ENCODE peak calls at places on chromosome 21, in four cellular contexts. Y is K562, J is GM12878, Z is HepG2. I is an unnamed sample.

GRCh38 chr21:23601549-23601948 is 2005.7 kb downstream of the MRPL39 start:
- DNase-seq in Y (no peak), J (no peak), Z (no peak), I (no peak)

GRCh38 chr21:42651515-42652401 is 1.7 kb upstream of the PDE9A start:
- DNase-seq in Y (no peak), J (no peak), Z (no peak), I (no peak)

GRCh38 chr21:41121785-41122415 is 46.1 kb upstream of the BACE2 start:
- DNase-seq in Y (peak; percentile 65), J (peak; percentile 1), Z (peak; percentile 70), I (peak; percentile 91)

GRCh38 chr21:30209571-30209970 is 6.3 kb downstream of the CLDN8 start:
- DNase-seq in Y (no peak), J (no peak), Z (no peak), I (no peak)

GRCh38 chr21:36004441-36004840 is 55.9 kb downstream of the SETD4 start:
- DNase-seq in Y (peak; percentile 48), J (peak; percentile 7), Z (no peak), I (no peak)

GRCh38 chr21:39564200-39564599 is 48.5 kb upstream of the B3GALT5 start:
- DNase-seq in Y (no peak), J (no peak), Z (no peak), I (no peak)

GRCh38 chr21:42460391-42461184 is 35.4 kb downstream of the RSPH1 start:
- DNase-seq in Y (no peak), J (peak; percentile 83), Z (no peak), I (no peak)

GRCh38 chr21:31334648-31335121 is 9.4 kb downstream of the TIAM1 start:
- DNase-seq in Y (no peak), J (no peak), Z (no peak), I (peak; percentile 43)

GRCh38 chr21:27369962-27370578 is 403.2 kb upstream of the ADAMTS5 start:
- DNase-seq in Y (no peak), J (no peak), Z (no peak), I (no peak)

GRCh38 chr21:39840373-39841097 is 26.7 kb upstream of the PCP4 start:
- DNase-seq in Y (no peak), J (no peak), Z (no peak), I (peak; percentile 40)

GRCh38 chr21:42619841-42620240 is 33.6 kb upstream of the PDE9A start:
- DNase-seq in Y (no peak), J (no peak), Z (no peak), I (no peak)

GRCh38 chr21:16891821-16892220 is 621.0 kb upstream of the CXADR start:
- DNase-seq in Y (no peak), J (no peak), Z (no peak), I (peak; percentile 83)

GRCh38 chr21:36806103-36806502 is 107.2 kb downstream of the SIM2 start:
- DNase-seq in Y (no peak), J (no peak), Z (no peak), I (no peak)

GRCh38 chr21:41686664-41687063 is 80.2 kb downstream of the RIPK4 start:
- DNase-seq in Y (no peak), J (no peak), Z (peak; percentile 72), I (no peak)

GRCh38 chr21:21439761-21440160 is 441.6 kb downstream of the NCAM2 start:
- DNase-seq in Y (no peak), J (no peak), Z (no peak), I (no peak)

GRCh38 chr21:17492415-17493168 is 20.3 kb upstream of the CXADR start:
- DNase-seq in Y (no peak), J (no peak), Z (peak; percentile 21), I (no peak)

GRCh38 chr21:42199488-42200463 is 19.2 kb upstream of the ABCG1 start:
- DNase-seq in Y (no peak), J (peak; percentile 8), Z (peak; percentile 10), I (no peak)

GRCh38 chr21:26964379-26964778 is 2.5 kb downstream of the ADAMTS5 start:
- DNase-seq in Y (no peak), J (no peak), Z (no peak), I (peak; percentile 14)

GRCh38 chr21:43268086-43268803 is 99.4 kb downstream of the CRYAA start:
- DNase-seq in Y (no peak), J (no peak), Z (peak; percentile 39), I (no peak)

GRCh38 chr21:22710725-22711124 is 1712.5 kb downstream of the NCAM2 start:
- DNase-seq in Y (no peak), J (no peak), Z (no peak), I (no peak)

GRCh38 chr21:23111070-23111605 is 2112.9 kb downstream of the NCAM2 start:
- DNase-seq in Y (no peak), J (no peak), Z (no peak), I (no peak)

GRCh38 chr21:36260030-36260787 is 59.8 kb upstream of the MORC3 start:
- DNase-seq in Y (peak; percentile 63), J (peak; percentile 53), Z (peak; percentile 55), I (peak; percentile 39)

GRCh38 chr21:28794341-28794970 is 198.2 kb downstream of the LTN1 start:
- DNase-seq in Y (no peak), J (no peak), Z (no peak), I (peak; percentile 49)

DNA sequence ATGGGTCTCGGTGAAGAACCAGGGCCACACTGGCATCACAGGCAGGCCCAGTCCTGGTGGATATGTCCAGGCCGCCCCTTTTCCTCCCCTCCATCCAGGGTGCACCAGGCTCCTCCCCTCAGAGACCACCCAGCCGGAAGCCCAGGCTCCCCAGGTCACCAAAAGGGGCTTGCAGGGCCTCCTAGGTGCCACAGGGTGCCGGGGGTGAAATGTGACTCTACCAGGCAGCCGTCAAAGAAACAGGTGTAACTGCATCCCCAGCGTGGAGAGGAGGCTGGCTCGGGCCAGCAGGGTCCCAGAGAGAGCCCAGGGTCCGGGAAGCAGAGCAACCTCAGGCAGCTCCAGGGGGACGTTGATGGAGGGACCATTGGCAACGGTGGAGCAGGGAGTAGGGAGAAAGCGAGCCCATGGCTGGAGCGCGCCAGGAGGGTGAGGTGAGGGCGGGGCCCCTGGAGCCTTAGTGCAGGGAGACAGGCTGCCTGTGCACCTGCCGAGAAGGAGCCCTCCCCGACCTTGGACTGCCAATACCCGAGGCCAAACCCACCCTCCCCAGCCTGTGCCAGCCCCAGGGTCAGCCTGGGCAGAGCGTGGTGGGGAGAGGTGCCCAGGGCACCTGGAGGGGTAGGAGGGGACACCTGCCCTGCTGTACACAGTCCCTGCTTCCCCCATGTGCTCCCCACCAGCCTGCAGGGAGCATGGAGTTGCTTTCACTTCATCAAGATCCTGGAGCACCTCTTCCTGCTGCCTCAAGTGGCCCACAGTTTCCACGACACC is 48.3 kb upstream of the POFUT2 start:
- DNase-seq in Y (no peak), J (no peak), Z (no peak), I (no peak)
- TF ChIP-seq JUND in Y (no peak), J (no peak), Z (no peak), I (no peak)

GRCh38 chr21:34517491-34518245 is 5.7 kb upstream of the KCNE1 start:
- DNase-seq in Y (no peak), J (no peak), Z (peak; percentile 44), I (no peak)
- TF ChIP-seq JUND in Y (no peak), J (no peak), Z (no peak), I (no peak)

DNA sequence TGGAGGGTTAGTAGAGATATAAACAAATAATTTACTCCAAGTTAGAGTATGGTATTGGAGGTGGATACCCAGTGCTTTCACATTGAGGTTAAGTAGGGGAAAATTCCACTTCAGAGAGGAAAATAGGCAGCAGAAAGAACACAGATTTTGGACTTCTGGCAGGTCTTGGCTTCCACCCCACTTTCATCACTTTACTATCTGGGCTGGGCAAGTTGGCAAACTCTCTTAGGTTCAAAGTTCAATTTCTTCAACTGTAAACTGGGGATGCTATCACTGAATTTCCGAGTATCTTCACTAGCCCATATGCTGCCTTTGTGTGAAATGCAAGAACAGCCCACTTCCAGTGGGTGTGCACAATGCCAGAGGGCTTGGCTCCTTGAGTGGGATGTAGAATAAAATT is 214.9 kb downstream of the GABPA start:
- DNase-seq in Y (no peak), J (no peak), Z (no peak), I (no peak)
- TF ChIP-seq JUND in Y (no peak), J (no peak), Z (no peak), I (no peak)

GRCh38 chr21:33546076-33546475 is 3.2 kb downstream of the SON start:
- DNase-seq in Y (no peak), J (no peak), Z (no peak), I (no peak)
- TF ChIP-seq JUND in Y (no peak), J (no peak), Z (no peak), I (no peak)

DNA sequence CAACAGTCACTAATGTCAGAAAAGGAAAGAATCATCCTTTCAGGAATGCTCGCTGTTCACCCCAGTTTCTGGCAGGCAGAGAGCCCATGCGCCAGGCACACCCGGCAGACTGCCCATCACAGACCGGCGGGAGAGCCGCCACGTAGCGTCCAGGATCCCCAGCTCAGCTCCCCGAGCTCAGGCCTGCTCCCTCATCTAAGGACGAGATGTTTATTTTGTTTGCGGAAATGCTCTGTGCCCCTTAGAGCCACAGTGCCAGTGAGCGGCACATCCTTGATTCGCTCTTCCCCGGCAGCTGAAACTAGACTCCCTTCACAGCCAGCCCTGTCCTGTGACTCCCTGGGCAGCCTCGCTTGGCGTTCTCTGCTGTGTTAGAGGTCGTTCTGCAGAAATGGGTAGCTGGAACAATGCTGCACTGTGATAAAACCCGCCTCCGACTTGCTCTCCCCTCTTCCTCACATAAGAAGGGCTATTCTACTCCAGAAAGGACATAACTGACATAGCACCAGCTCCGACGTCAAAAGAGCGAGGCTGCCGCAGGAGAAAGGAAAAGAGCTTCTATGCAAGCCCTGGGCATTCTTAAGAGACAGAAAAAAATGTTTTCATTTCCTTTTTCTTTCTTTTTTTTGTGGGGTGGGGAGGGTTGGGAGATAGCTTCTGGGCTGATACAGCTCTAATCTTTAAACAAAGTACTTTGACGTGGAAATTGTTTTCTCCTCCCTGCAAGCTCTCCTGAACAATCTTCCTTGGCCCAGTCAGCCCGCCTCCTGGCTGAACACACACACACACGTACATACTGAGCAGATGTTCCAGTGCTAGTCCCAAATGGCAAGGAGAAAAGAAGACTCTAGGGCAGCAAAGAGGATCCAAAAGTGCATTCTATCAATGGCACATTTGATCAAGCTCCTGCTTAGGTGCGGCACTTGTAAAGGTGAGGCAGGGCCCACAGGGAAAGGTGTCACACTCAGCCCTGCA is 37.2 kb downstream of the MRAP start:
- DNase-seq in Y (no peak), J (no peak), Z (no peak), I (no peak)
- TF ChIP-seq JUND in Y (no peak), J (no peak), Z (no peak), I (no peak)

DNA sequence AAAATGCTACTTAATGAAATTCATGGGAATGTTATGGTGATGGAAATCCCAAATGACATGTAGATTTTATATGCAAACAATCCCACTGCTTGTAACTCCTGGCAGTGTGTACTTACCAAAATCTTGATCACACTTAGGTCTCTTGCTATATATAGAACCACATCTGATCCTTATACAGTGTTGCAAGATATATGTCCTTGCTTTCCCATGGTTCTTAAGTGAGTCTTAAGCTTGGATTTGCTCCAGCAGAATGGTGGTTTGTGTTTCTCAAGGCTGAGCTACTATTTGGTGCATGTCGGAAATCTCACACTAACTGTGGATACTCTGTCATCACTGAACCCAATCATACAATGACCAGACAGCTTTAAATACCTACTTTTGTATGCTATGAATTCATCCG is 50.0 kb downstream of the KCNJ15 start:
- DNase-seq in Y (no peak), J (no peak), Z (no peak), I (no peak)
- TF ChIP-seq JUND in Y (no peak), J (no peak), Z (no peak), I (no peak)

I was measured in T47D.